ENCODE peak calls at places on chromosomes 1 and 21, in five cellular contexts. One of them, this sample, is unnamed.

GRCh38 chr1:66644331-66644730 is 107.9 kb upstream of the DYNLT5 start:
- DNase-seq in astrocyte of the cerebellum: no peak
- DNase-seq in activated T-cell treated with anti-CD3 and anti-CD28 coated beads, Interleukin-2, amount 50 U/mL, for 72 hours: no peak
- DNase-seq in activated gamma-delta T cell: no peak
- DNase-seq in CD4-positive, alpha-beta T cell: no peak
- DNase-seq in this sample: no peak

GRCh38 chr21:32386195-32386870 is 6.5 kb downstream of the URB1 start:
- DNase-seq in astrocyte of the cerebellum: no peak
- DNase-seq in activated T-cell treated with anti-CD3 and anti-CD28 coated beads, Interleukin-2, amount 50 U/mL, for 72 hours: no peak
- DNase-seq in activated gamma-delta T cell: no peak
- DNase-seq in CD4-positive, alpha-beta T cell: no peak
- DNase-seq in this sample: no peak

GRCh38 chr21:19981938-19982337 is 1016.3 kb upstream of the NCAM2 start:
- DNase-seq in astrocyte of the cerebellum: no peak
- DNase-seq in activated T-cell treated with anti-CD3 and anti-CD28 coated beads, Interleukin-2, amount 50 U/mL, for 72 hours: no peak
- DNase-seq in activated gamma-delta T cell: no peak
- DNase-seq in CD4-positive, alpha-beta T cell: no peak
- DNase-seq in this sample: no peak

GRCh38 chr1:24201941-24202440 is 14.9 kb upstream of the IFNLR1 start:
- DNase-seq in astrocyte of the cerebellum: peak
- DNase-seq in activated T-cell treated with anti-CD3 and anti-CD28 coated beads, Interleukin-2, amount 50 U/mL, for 72 hours: peak
- DNase-seq in activated gamma-delta T cell: no peak
- DNase-seq in CD4-positive, alpha-beta T cell: peak
- DNase-seq in this sample: peak

GRCh38 chr1:202343652-202344349 is 2.1 kb upstream of the UBE2T start:
- DNase-seq in astrocyte of the cerebellum: peak
- DNase-seq in activated T-cell treated with anti-CD3 and anti-CD28 coated beads, Interleukin-2, amount 50 U/mL, for 72 hours: no peak
- DNase-seq in activated gamma-delta T cell: no peak
- DNase-seq in CD4-positive, alpha-beta T cell: no peak
- DNase-seq in this sample: peak

GRCh38 chr1:240888039-240888786 is 276.3 kb upstream of the GREM2 start:
- DNase-seq in astrocyte of the cerebellum: no peak
- DNase-seq in activated T-cell treated with anti-CD3 and anti-CD28 coated beads, Interleukin-2, amount 50 U/mL, for 72 hours: peak
- DNase-seq in activated gamma-delta T cell: no peak
- DNase-seq in CD4-positive, alpha-beta T cell: no peak
- DNase-seq in this sample: peak

GRCh38 chr1:16243936-16244649 is 7.1 kb upstream of the CPLANE2 start:
- DNase-seq in astrocyte of the cerebellum: peak
- DNase-seq in activated T-cell treated with anti-CD3 and anti-CD28 coated beads, Interleukin-2, amount 50 U/mL, for 72 hours: peak
- DNase-seq in activated gamma-delta T cell: no peak
- DNase-seq in CD4-positive, alpha-beta T cell: peak
- DNase-seq in this sample: peak

GRCh38 chr1:36884029-36884701 is 150.2 kb downstream of the GRIK3 start:
- DNase-seq in astrocyte of the cerebellum: no peak
- DNase-seq in activated T-cell treated with anti-CD3 and anti-CD28 coated beads, Interleukin-2, amount 50 U/mL, for 72 hours: no peak
- DNase-seq in activated gamma-delta T cell: no peak
- DNase-seq in CD4-positive, alpha-beta T cell: no peak
- DNase-seq in this sample: peak

GRCh38 chr21:38993561-38993960 is 187.8 kb downstream of the ETS2 start:
- DNase-seq in astrocyte of the cerebellum: peak
- DNase-seq in activated T-cell treated with anti-CD3 and anti-CD28 coated beads, Interleukin-2, amount 50 U/mL, for 72 hours: no peak
- DNase-seq in activated gamma-delta T cell: no peak
- DNase-seq in CD4-positive, alpha-beta T cell: no peak
- DNase-seq in this sample: no peak

GRCh38 chr1:59714219-59714618 is 100.5 kb upstream of the HOOK1 start:
- DNase-seq in astrocyte of the cerebellum: no peak
- DNase-seq in activated T-cell treated with anti-CD3 and anti-CD28 coated beads, Interleukin-2, amount 50 U/mL, for 72 hours: no peak
- DNase-seq in activated gamma-delta T cell: no peak
- DNase-seq in CD4-positive, alpha-beta T cell: no peak
- DNase-seq in this sample: no peak

GRCh38 chr1:201471772-201472171 is 2.8 kb upstream of the PHLDA3 start:
- DNase-seq in astrocyte of the cerebellum: no peak
- DNase-seq in activated T-cell treated with anti-CD3 and anti-CD28 coated beads, Interleukin-2, amount 50 U/mL, for 72 hours: no peak
- DNase-seq in activated gamma-delta T cell: no peak
- DNase-seq in CD4-positive, alpha-beta T cell: no peak
- DNase-seq in this sample: no peak

GRCh38 chr1:199918196-199918789 is 109.2 kb upstream of the NR5A2 start:
- DNase-seq in astrocyte of the cerebellum: no peak
- DNase-seq in activated T-cell treated with anti-CD3 and anti-CD28 coated beads, Interleukin-2, amount 50 U/mL, for 72 hours: no peak
- DNase-seq in activated gamma-delta T cell: no peak
- DNase-seq in CD4-positive, alpha-beta T cell: no peak
- DNase-seq in this sample: no peak

GRCh38 chr1:93749894-93750301 is 68.3 kb upstream of the BCAR3 start:
- DNase-seq in astrocyte of the cerebellum: no peak
- DNase-seq in activated T-cell treated with anti-CD3 and anti-CD28 coated beads, Interleukin-2, amount 50 U/mL, for 72 hours: no peak
- DNase-seq in activated gamma-delta T cell: no peak
- DNase-seq in CD4-positive, alpha-beta T cell: no peak
- DNase-seq in this sample: peak

GRCh38 chr1:218939095-218939494 is 234.6 kb upstream of the LYPLAL1 start:
- DNase-seq in astrocyte of the cerebellum: no peak
- DNase-seq in activated T-cell treated with anti-CD3 and anti-CD28 coated beads, Interleukin-2, amount 50 U/mL, for 72 hours: no peak
- DNase-seq in activated gamma-delta T cell: no peak
- DNase-seq in CD4-positive, alpha-beta T cell: no peak
- DNase-seq in this sample: no peak

GRCh38 chr1:152034654-152035405 is 2.0 kb downstream of the S100A11 start:
- DNase-seq in astrocyte of the cerebellum: no peak
- DNase-seq in activated T-cell treated with anti-CD3 and anti-CD28 coated beads, Interleukin-2, amount 50 U/mL, for 72 hours: peak
- DNase-seq in activated gamma-delta T cell: no peak
- DNase-seq in CD4-positive, alpha-beta T cell: peak
- DNase-seq in this sample: peak

GRCh38 chr1:160256396-160257046 is 5.8 kb downstream of the DCAF8 start:
- DNase-seq in astrocyte of the cerebellum: peak
- DNase-seq in activated T-cell treated with anti-CD3 and anti-CD28 coated beads, Interleukin-2, amount 50 U/mL, for 72 hours: no peak
- DNase-seq in activated gamma-delta T cell: no peak
- DNase-seq in CD4-positive, alpha-beta T cell: no peak
- DNase-seq in this sample: no peak

GRCh38 chr1:169060010-169060722 is 46.3 kb upstream of the ATP1B1 start:
- DNase-seq in astrocyte of the cerebellum: no peak
- DNase-seq in activated T-cell treated with anti-CD3 and anti-CD28 coated beads, Interleukin-2, amount 50 U/mL, for 72 hours: no peak
- DNase-seq in activated gamma-delta T cell: no peak
- DNase-seq in CD4-positive, alpha-beta T cell: no peak
- DNase-seq in this sample: no peak

GRCh38 chr1:182163821-182164223 is 102.3 kb upstream of the ZNF648 start:
- DNase-seq in astrocyte of the cerebellum: no peak
- DNase-seq in activated T-cell treated with anti-CD3 and anti-CD28 coated beads, Interleukin-2, amount 50 U/mL, for 72 hours: no peak
- DNase-seq in activated gamma-delta T cell: no peak
- DNase-seq in CD4-positive, alpha-beta T cell: no peak
- DNase-seq in this sample: no peak

GRCh38 chr1:24908591-24909259 is 21.4 kb downstream of the RUNX3 start:
- DNase-seq in astrocyte of the cerebellum: no peak
- DNase-seq in activated T-cell treated with anti-CD3 and anti-CD28 coated beads, Interleukin-2, amount 50 U/mL, for 72 hours: no peak
- DNase-seq in activated gamma-delta T cell: no peak
- DNase-seq in CD4-positive, alpha-beta T cell: no peak
- DNase-seq in this sample: no peak

GRCh38 chr1:153357076-153357852 is 390 bp upstream of the S100A9 start:
- DNase-seq in astrocyte of the cerebellum: no peak
- DNase-seq in activated T-cell treated with anti-CD3 and anti-CD28 coated beads, Interleukin-2, amount 50 U/mL, for 72 hours: no peak
- DNase-seq in activated gamma-delta T cell: no peak
- DNase-seq in CD4-positive, alpha-beta T cell: no peak
- DNase-seq in this sample: no peak

GRCh38 chr1:22208265-22208972 is 65.5 kb upstream of the WNT4 start:
- DNase-seq in astrocyte of the cerebellum: no peak
- DNase-seq in activated T-cell treated with anti-CD3 and anti-CD28 coated beads, Interleukin-2, amount 50 U/mL, for 72 hours: no peak
- DNase-seq in activated gamma-delta T cell: no peak
- DNase-seq in CD4-positive, alpha-beta T cell: no peak
- DNase-seq in this sample: no peak

GRCh38 chr1:56973898-56974752 is 8.3 kb upstream of the C8B start:
- DNase-seq in astrocyte of the cerebellum: no peak
- DNase-seq in activated T-cell treated with anti-CD3 and anti-CD28 coated beads, Interleukin-2, amount 50 U/mL, for 72 hours: no peak
- DNase-seq in activated gamma-delta T cell: no peak
- DNase-seq in CD4-positive, alpha-beta T cell: no peak
- DNase-seq in this sample: no peak

GRCh38 chr1:85058781-85059180 is 10.5 kb upstream of the MCOLN3 start:
- DNase-seq in astrocyte of the cerebellum: no peak
- DNase-seq in activated T-cell treated with anti-CD3 and anti-CD28 coated beads, Interleukin-2, amount 50 U/mL, for 72 hours: no peak
- DNase-seq in activated gamma-delta T cell: no peak
- DNase-seq in CD4-positive, alpha-beta T cell: no peak
- DNase-seq in this sample: no peak

GRCh38 chr1:156648951-156649350 is 7.0 kb downstream of the BCAN start:
- DNase-seq in astrocyte of the cerebellum: no peak
- DNase-seq in activated T-cell treated with anti-CD3 and anti-CD28 coated beads, Interleukin-2, amount 50 U/mL, for 72 hours: no peak
- DNase-seq in activated gamma-delta T cell: no peak
- DNase-seq in CD4-positive, alpha-beta T cell: no peak
- DNase-seq in this sample: no peak

GRCh38 chr1:72018562-72018961 is 263.8 kb downstream of the NEGR1 start:
- DNase-seq in astrocyte of the cerebellum: no peak
- DNase-seq in activated T-cell treated with anti-CD3 and anti-CD28 coated beads, Interleukin-2, amount 50 U/mL, for 72 hours: no peak
- DNase-seq in activated gamma-delta T cell: no peak
- DNase-seq in CD4-positive, alpha-beta T cell: no peak
- DNase-seq in this sample: no peak

GRCh38 chr1:200641175-200641489 is 20.6 kb upstream of the KIF14 start:
- DNase-seq in astrocyte of the cerebellum: no peak
- DNase-seq in activated T-cell treated with anti-CD3 and anti-CD28 coated beads, Interleukin-2, amount 50 U/mL, for 72 hours: no peak
- DNase-seq in activated gamma-delta T cell: no peak
- DNase-seq in CD4-positive, alpha-beta T cell: no peak
- DNase-seq in this sample: no peak

GRCh38 chr21:45542667-45543370 is 579 bp upstream of the SLC19A1 start:
- DNase-seq in astrocyte of the cerebellum: no peak
- DNase-seq in activated T-cell treated with anti-CD3 and anti-CD28 coated beads, Interleukin-2, amount 50 U/mL, for 72 hours: peak
- DNase-seq in activated gamma-delta T cell: no peak
- DNase-seq in CD4-positive, alpha-beta T cell: no peak
- DNase-seq in this sample: no peak

GRCh38 chr1:63980706-63981407 is 207.0 kb downstream of the ROR1 start:
- DNase-seq in astrocyte of the cerebellum: no peak
- DNase-seq in activated T-cell treated with anti-CD3 and anti-CD28 coated beads, Interleukin-2, amount 50 U/mL, for 72 hours: no peak
- DNase-seq in activated gamma-delta T cell: no peak
- DNase-seq in CD4-positive, alpha-beta T cell: no peak
- DNase-seq in this sample: no peak

GRCh38 chr1:62439652-62440371 is 3.0 kb downstream of the USP1 start:
- DNase-seq in astrocyte of the cerebellum: peak
- DNase-seq in activated T-cell treated with anti-CD3 and anti-CD28 coated beads, Interleukin-2, amount 50 U/mL, for 72 hours: peak
- DNase-seq in activated gamma-delta T cell: no peak
- DNase-seq in CD4-positive, alpha-beta T cell: no peak
- DNase-seq in this sample: peak

GRCh38 chr1:206477581-206478380 is 7.5 kb downstream of the IKBKE start:
- DNase-seq in astrocyte of the cerebellum: no peak
- DNase-seq in activated T-cell treated with anti-CD3 and anti-CD28 coated beads, Interleukin-2, amount 50 U/mL, for 72 hours: no peak
- DNase-seq in activated gamma-delta T cell: no peak
- DNase-seq in CD4-positive, alpha-beta T cell: no peak
- DNase-seq in this sample: no peak

GRCh38 chr1:24928631-24929090 is 1.4 kb downstream of the RUNX3 start:
- DNase-seq in astrocyte of the cerebellum: no peak
- DNase-seq in activated T-cell treated with anti-CD3 and anti-CD28 coated beads, Interleukin-2, amount 50 U/mL, for 72 hours: no peak
- DNase-seq in activated gamma-delta T cell: no peak
- DNase-seq in CD4-positive, alpha-beta T cell: no peak
- DNase-seq in this sample: no peak

GRCh38 chr1:110672753-110673108 is 2.0 kb downstream of the KCNA3 start:
- DNase-seq in astrocyte of the cerebellum: no peak
- DNase-seq in activated T-cell treated with anti-CD3 and anti-CD28 coated beads, Interleukin-2, amount 50 U/mL, for 72 hours: peak
- DNase-seq in activated gamma-delta T cell: no peak
- DNase-seq in CD4-positive, alpha-beta T cell: peak
- DNase-seq in this sample: peak

GRCh38 chr1:25037174-25038074 is 107.3 kb upstream of the RUNX3 start:
- DNase-seq in astrocyte of the cerebellum: no peak
- DNase-seq in activated T-cell treated with anti-CD3 and anti-CD28 coated beads, Interleukin-2, amount 50 U/mL, for 72 hours: peak
- DNase-seq in activated gamma-delta T cell: no peak
- DNase-seq in CD4-positive, alpha-beta T cell: peak
- DNase-seq in this sample: peak

GRCh38 chr1:155379180-155379876 is 58.6 kb downstream of the RUSC1 start:
- DNase-seq in astrocyte of the cerebellum: peak
- DNase-seq in activated T-cell treated with anti-CD3 and anti-CD28 coated beads, Interleukin-2, amount 50 U/mL, for 72 hours: no peak
- DNase-seq in activated gamma-delta T cell: no peak
- DNase-seq in CD4-positive, alpha-beta T cell: no peak
- DNase-seq in this sample: no peak

GRCh38 chr1:229028987-229029550 is 241.8 kb upstream of the RAB4A start:
- DNase-seq in astrocyte of the cerebellum: no peak
- DNase-seq in activated T-cell treated with anti-CD3 and anti-CD28 coated beads, Interleukin-2, amount 50 U/mL, for 72 hours: no peak
- DNase-seq in activated gamma-delta T cell: no peak
- DNase-seq in CD4-positive, alpha-beta T cell: no peak
- DNase-seq in this sample: no peak

GRCh38 chr1:31703431-31704260 is at the start of gene COL16A1:
- DNase-seq in astrocyte of the cerebellum: no peak
- DNase-seq in activated T-cell treated with anti-CD3 and anti-CD28 coated beads, Interleukin-2, amount 50 U/mL, for 72 hours: no peak
- DNase-seq in activated gamma-delta T cell: no peak
- DNase-seq in CD4-positive, alpha-beta T cell: no peak
- DNase-seq in this sample: peak

This sample was measured in GM13976.